ENCODE peak calls at places on chromosome 1, in four cellular contexts. Y, G, J and C are unnamed samples.

GRCh38 chr1:210736681-210737080 is 397.3 kb downstream of the KCNH1 start:
- DNase-seq in Y (no peak), G (no peak), J (no peak), C (no peak)

GRCh38 chr1:22557341-22557950 is 5.8 kb upstream of the EPHA8 start:
- DNase-seq in Y (no peak), G (no peak), J (peak; percentile 57), C (no peak)

GRCh38 chr1:1204425-1204920 is 1.9 kb downstream of the TNFRSF18 start:
- DNase-seq in Y (no peak), G (no peak), J (no peak), C (no peak)

GRCh38 chr1:40708750-40709099 is 17.2 kb downstream of the NFYC start:
- DNase-seq in Y (peak; percentile 72), G (no peak), J (peak; percentile 83), C (no peak)

GRCh38 chr1:91165033-91165654 is 143.3 kb upstream of the ZNF644 start:
- DNase-seq in Y (peak; percentile 68), G (peak; percentile 81), J (peak; percentile 64), C (peak; percentile 61)

GRCh38 chr1:24112381-24113169 is 640 bp upstream of the MYOM3 start:
- DNase-seq in Y (peak; percentile 32), G (peak; percentile 85), J (peak; percentile 87), C (peak; percentile 81)

GRCh38 chr1:221089273-221089672 is 210.0 kb downstream of the HLX start:
- DNase-seq in Y (no peak), G (no peak), J (no peak), C (no peak)

GRCh38 chr1:18038051-18038450 is 69.5 kb upstream of the IGSF21 start:
- DNase-seq in Y (no peak), G (no peak), J (no peak), C (no peak)

GRCh38 chr1:83769594-83770321 is 229.2 kb downstream of the TTLL7 start:
- DNase-seq in Y (no peak), G (no peak), J (no peak), C (no peak)